ENCODE peak calls at places on chromosomes 11 and 22, in five cellular contexts. X is HEK293T, M is H1, G is HepG2, H is GM12878. T is an unnamed sample.

GRCh38 chr11:69562816-69563215 is 78.1 kb upstream of the CCND1 start:
- DNase-seq in X (no peak), M (no peak), G (no peak), H (no peak), T (no peak)

GRCh38 chr11:8333431-8334401 is 70.0 kb upstream of the LMO1 start:
- DNase-seq in X (no peak), M (no peak), G (no peak), H (no peak), T (no peak)

GRCh38 chr11:128405693-128406364 is 181.5 kb downstream of the ETS1 start:
- DNase-seq in X (no peak), M (no peak), G (no peak), H (no peak), T (no peak)

GRCh38 chr11:113974741-113975470 is at the start of gene HTR3A:
- DNase-seq in X (peak), M (peak), G (peak), H (no peak), T (peak)

GRCh38 chr11:18011633-18012313 is 1.1 kb downstream of the SERGEF start:
- DNase-seq in X (peak), M (no peak), G (peak), H (no peak), T (no peak)

GRCh38 chr11:111539426-111540113 is 950 bp upstream of the LAYN start:
- DNase-seq in X (no peak), M (no peak), G (no peak), H (no peak), T (no peak)

GRCh38 chr22:23878219-23878618 is 16.0 kb upstream of the MIF start:
- DNase-seq in X (no peak), M (no peak), G (no peak), H (no peak), T (no peak)

GRCh38 chr11:24239016-24239720 is 257.7 kb upstream of the LUZP2 start:
- DNase-seq in X (no peak), M (no peak), G (no peak), H (no peak), T (no peak)

GRCh38 chr11:96459751-96460150 is 69.9 kb downstream of the JRKL start:
- DNase-seq in X (no peak), M (no peak), G (no peak), H (no peak), T (no peak)

GRCh38 chr22:41524809-41525449 is 19.3 kb downstream of the POLR3H start:
- DNase-seq in X (no peak), M (no peak), G (no peak), H (no peak), T (no peak)

GRCh38 chr11:2207212-2207611 is 35.6 kb upstream of the TH start:
- DNase-seq in X (no peak), M (no peak), G (no peak), H (no peak), T (no peak)

GRCh38 chr22:32562916-32563315 is 88.3 kb downstream of the FBXO7 start:
- DNase-seq in X (no peak), M (no peak), G (no peak), H (no peak), T (no peak)

GRCh38 chr22:41781508-41781906 is 19.0 kb upstream of the CCDC134 start:
- DNase-seq in X (no peak), M (no peak), G (no peak), H (no peak), T (no peak)

GRCh38 chr11:43925063-43925931 is 17.1 kb upstream of the C11orf96 start:
- DNase-seq in X (no peak), M (no peak), G (no peak), H (no peak), T (no peak)

GRCh38 chr11:122097419-122098001 is 18.5 kb downstream of the BLID start:
- DNase-seq in X (no peak), M (no peak), G (no peak), H (no peak), T (no peak)

GRCh38 chr11:72439455-72439854 is 5.1 kb upstream of the CLPB start:
- DNase-seq in X (no peak), M (no peak), G (no peak), H (no peak), T (no peak)

GRCh38 chr11:114960117-114960516 is 281.8 kb downstream of the NXPE2 start:
- DNase-seq in X (no peak), M (no peak), G (no peak), H (no peak), T (no peak)

GRCh38 chr11:62508336-62509058 is 38.1 kb downstream of the AHNAK start:
- DNase-seq in X (peak), M (peak), G (peak), H (no peak), T (no peak)

GRCh38 chr22:39818050-39818449 is 75.5 kb downstream of the ENTHD1 start:
- DNase-seq in X (no peak), M (no peak), G (no peak), H (no peak), T (no peak)

GRCh38 chr22:28172948-28173360 is 253.9 kb upstream of the PITPNB start:
- DNase-seq in X (no peak), M (no peak), G (no peak), H (no peak), T (no peak)

GRCh38 chr22:20469110-20469855 is 26.3 kb downstream of the KLHL22 start:
- DNase-seq in X (no peak), M (no peak), G (no peak), H (no peak), T (no peak)

GRCh38 chr22:50303848-50304527 is 3.5 kb downstream of the PLXNB2 start:
- DNase-seq in X (no peak), M (no peak), G (peak), H (no peak), T (no peak)

GRCh38 chr11:47236482-47236881 is 12.1 kb downstream of the ACP2 start:
- DNase-seq in X (no peak), M (no peak), G (no peak), H (no peak), T (no peak)

GRCh38 chr22:20241579-20242392 is 26.3 kb downstream of the RTN4R start:
- DNase-seq in X (no peak), M (no peak), G (no peak), H (no peak), T (no peak)

GRCh38 chr11:96715208-96715607 is 325.4 kb downstream of the JRKL start:
- DNase-seq in X (no peak), M (no peak), G (no peak), H (no peak), T (no peak)

GRCh38 chr11:23974046-23974445 is 522.8 kb upstream of the LUZP2 start:
- DNase-seq in X (no peak), M (no peak), G (no peak), H (no peak), T (no peak)

GRCh38 chr11:116110356-116110755 is 606.1 kb upstream of the CADM1 start:
- DNase-seq in X (no peak), M (no peak), G (no peak), H (no peak), T (no peak)

GRCh38 chr11:121983901-121984300 is 132.1 kb downstream of the BLID start:
- DNase-seq in X (no peak), M (no peak), G (no peak), H (no peak), T (no peak)

GRCh38 chr22:33389927-33390326 is 331.7 kb upstream of the SYN3 start:
- DNase-seq in X (no peak), M (no peak), G (no peak), H (no peak), T (no peak)

GRCh38 chr11:102940714-102941588 is 14.6 kb downstream of the MMP13 start:
- DNase-seq in X (peak), M (peak), G (peak), H (peak), T (peak)

GRCh38 chr11:18071098-18071705 is 25.1 kb upstream of the TPH1 start:
- DNase-seq in X (no peak), M (no peak), G (no peak), H (no peak), T (no peak)

GRCh38 chr11:125075900-125076317 is 12.8 kb downstream of the SLC37A2 start:
- DNase-seq in X (no peak), M (no peak), G (no peak), H (no peak), T (no peak)

GRCh38 chr11:45147871-45148270 is 1.4 kb downstream of the PRDM11 start:
- DNase-seq in X (no peak), M (no peak), G (no peak), H (no peak), T (no peak)
- TF ChIP-seq SUZ12 in X (no peak), M (no peak), G (no peak), H (no peak), T (no peak)

GRCh38 chr11:77152846-77153245 is 24.8 kb downstream of the MYO7A start:
- DNase-seq in X (no peak), M (no peak), G (no peak), H (no peak), T (no peak)
- TF ChIP-seq SUZ12 in X (no peak), M (no peak), G (no peak), H (no peak), T (no peak)

GRCh38 chr22:38006906-38007305 is 22.6 kb upstream of the SOX10 start:
- DNase-seq in X (no peak), M (no peak), G (no peak), H (no peak), T (no peak)
- TF ChIP-seq SUZ12 in X (no peak), M (no peak), G (no peak), H (no peak), T (no peak)

DNA sequence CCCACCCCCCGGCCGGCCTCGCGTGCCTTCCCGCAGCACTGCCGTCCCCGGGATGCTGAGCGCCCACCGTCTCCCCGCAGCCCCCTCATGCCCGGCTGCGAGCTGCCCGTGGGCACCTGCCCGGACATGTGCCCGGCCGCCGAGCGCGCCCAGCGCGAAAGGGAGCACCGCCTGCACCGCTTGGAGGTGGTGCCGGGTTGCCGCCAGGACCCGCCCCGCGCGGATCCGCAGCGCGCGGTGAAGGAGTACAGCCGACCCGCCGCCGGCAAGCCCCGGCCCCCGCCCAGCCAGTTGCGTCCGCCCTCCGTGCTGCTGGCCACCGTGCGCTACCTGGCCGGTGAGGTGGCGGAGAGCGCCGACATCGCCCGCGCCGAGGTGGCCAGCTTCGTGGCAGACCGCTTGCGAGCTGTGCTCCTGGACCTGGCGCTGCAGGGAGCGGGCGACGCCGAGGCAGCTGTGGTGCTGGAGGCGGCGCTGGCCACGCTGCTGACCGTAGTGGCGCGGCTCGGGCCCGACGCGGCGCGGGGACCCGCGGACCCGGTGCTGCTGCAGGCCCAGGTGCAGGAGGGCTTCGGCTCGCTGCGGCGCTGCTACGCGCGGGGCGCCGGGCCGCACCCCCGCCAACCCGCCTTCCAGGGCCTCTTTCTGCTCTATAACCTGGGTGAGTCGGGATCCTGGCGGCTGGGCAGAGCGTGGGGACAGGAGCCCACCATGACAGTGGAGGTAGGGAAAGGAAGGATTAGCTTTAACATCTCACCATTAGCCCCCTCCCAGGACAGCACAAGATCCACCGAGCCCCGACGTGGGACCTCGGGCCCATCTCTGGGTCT is at the start of gene SAC3D1:
- DNase-seq in X (peak), M (no peak), G (no peak), H (no peak), T (peak)
- TF ChIP-seq SUZ12 in X (no peak), M (no peak), G (no peak), H (no peak), T (no peak)

GRCh38 chr11:130042093-130042591 is 27.6 kb upstream of the APLP2 start:
- DNase-seq in X (no peak), M (no peak), G (peak), H (no peak), T (no peak)
- TF ChIP-seq SUZ12 in X (no peak), M (no peak), G (no peak), H (no peak), T (no peak)

GRCh38 chr11:117834838-117835443 is 10.4 kb upstream of the FXYD2 start:
- DNase-seq in X (no peak), M (no peak), G (no peak), H (no peak), T (no peak)

GRCh38 chr11:117834068-117834810 is 9.7 kb upstream of the FXYD2 start:
- DNase-seq in X (no peak), M (no peak), G (no peak), H (no peak), T (no peak)

GRCh38 chr11:117832511-117832910 is 8.0 kb upstream of the FXYD2 start:
- DNase-seq in X (no peak), M (no peak), G (no peak), H (no peak), T (no peak)

GRCh38 chr11:117831661-117832415 is 7.3 kb upstream of the FXYD2 start:
- DNase-seq in X (no peak), M (no peak), G (no peak), H (no peak), T (no peak)

GRCh38 chr11:117833401-117833891 is 8.9 kb upstream of the FXYD2 start:
- DNase-seq in X (no peak), M (no peak), G (no peak), H (no peak), T (no peak)
- TF ChIP-seq SUZ12 in X (no peak), M (no peak), G (no peak), H (no peak), T (no peak)

DNA sequence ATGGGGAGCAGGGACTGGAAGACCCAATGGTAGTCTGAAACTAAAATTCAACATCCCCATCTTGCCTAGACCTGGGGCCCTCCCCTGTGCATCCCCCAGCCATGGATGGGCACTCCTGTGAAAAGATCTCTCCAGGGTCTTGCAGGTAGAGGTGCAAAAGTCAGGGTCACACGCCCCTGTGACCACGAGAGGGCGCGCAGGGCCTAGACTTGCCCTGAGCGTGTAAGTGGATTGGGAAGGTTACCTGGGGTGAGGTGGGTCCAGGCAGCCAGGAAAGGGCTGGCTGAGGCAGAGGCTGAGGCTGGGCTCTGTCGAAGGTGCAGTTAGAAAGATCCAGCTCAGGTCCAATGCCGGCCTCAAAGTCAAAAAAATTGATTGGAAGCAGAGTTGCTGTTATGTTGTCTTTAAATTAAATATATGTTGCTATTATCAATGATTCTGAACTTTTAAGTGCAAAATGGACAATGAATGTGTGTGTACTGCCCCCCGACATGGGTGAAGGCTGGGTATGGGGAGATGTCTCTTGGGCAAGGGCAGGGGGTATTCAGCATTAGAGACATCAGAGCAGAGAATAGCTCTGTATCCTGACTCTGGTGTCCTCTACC is 4.8 kb upstream of the POU2F3 start:
- DNase-seq in X (peak), M (peak), G (peak), H (no peak), T (peak)
- TF ChIP-seq SUZ12 in X (no peak), M (no peak), G (no peak), H (no peak), T (no peak)

DNA sequence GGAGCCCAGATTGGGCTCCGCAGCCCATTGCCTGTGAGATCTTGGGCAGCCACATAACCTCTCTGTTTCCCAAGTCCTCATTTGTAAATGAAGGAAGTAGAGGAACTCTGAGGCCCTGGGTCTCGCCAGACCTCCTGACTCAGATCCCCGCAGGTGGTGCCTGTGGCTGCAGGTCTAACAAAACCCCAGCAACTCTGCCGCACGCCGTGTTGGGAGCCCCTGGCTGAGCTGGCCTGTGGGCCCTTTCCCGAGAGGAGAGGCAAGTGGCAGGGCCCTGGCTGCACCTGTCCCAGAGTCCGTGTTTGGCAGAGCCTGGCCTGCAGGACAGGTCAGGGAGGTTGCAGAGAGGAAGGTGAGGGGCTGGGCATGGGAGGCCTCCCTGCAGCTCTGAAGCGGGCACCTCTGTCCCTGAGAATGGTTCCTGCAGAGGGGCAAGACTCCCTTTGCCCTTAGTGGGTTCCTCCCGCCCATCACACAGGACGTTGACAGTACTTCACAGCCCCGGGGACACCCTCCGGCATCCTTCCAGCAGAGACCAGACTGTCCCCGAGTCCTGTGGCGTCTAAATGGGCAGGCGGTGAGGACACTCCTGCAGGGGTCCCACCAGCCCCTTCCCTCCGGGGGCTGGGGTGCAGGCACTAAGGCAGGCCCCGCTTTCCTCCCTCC is 67.7 kb downstream of the ARHGAP8 start:
- DNase-seq in X (no peak), M (no peak), G (no peak), H (no peak), T (no peak)
- TF ChIP-seq SUZ12 in X (no peak), M (no peak), G (no peak), H (no peak), T (no peak)

DNA sequence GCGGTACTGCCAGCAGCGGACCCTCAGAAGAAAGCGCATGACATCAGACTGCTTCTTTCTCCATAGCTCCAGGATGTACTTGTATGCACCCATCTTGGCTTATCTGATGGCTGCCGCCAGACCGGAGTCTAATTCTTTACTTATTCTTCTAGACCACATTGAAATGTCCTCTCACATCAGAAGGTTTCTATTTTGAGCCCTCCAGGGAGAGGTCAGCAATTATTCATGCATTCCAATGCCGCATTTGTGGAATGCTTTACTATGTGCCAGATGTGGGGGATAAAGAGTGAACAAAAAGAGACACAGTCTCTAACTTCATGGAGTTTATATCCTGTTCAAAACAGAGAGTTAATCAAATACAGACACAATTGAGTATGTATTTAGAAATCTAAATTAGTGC is 230.1 kb downstream of the MIAT start:
- DNase-seq in X (no peak), M (no peak), G (no peak), H (no peak), T (no peak)
- TF ChIP-seq SUZ12 in X (no peak), M (no peak), G (no peak), H (no peak), T (no peak)

DNA sequence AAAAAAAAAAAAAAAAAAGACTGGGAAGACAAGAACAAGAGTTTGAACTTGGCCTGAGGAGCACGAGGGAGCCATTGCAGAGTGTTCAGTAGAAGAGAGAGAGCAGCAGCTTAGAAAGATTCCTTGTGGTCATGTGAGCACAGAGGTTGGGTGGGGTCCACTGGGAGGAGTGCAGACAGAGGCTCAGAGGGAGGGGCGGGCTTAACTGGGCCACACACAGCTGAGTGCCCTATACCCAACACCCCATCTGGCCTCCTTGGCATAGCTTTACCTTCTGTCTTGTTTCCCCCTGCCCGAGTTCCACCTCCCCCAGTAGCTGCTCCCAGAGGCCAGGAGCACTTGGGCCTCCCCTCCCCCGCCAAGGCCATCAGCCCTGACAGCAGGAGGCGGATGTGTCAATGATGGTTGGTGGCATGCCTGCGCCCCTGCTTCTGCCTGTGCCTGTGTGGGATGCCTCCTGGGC is 12.1 kb downstream of the C11orf86 start:
- DNase-seq in X (no peak), M (no peak), G (no peak), H (no peak), T (peak)
- TF ChIP-seq SUZ12 in X (no peak), M (no peak), G (no peak), H (no peak), T (no peak)